ENCODE peak calls at places on chromosomes 3 and 15, in ten cellular contexts. H, Y, A, V, X, R, S, M, W and Z are unnamed samples. For H3K4me1, the result is how much of the 10 kb centered on the place peaks cover.

GRCh38 chr3:51963951-51964451 is 3.3 kb downstream of the PCBP4 start:
- DNase-seq in H (no peak), Y (peak), A (no peak), V (no peak), X (no peak), R (no peak), S (peak), M (no peak), W (no peak), Z (peak)

GRCh38 chr3:66592061-66592875 is 91.4 kb upstream of the LRIG1 start:
- DNase-seq in H (no peak), Y (no peak), A (no peak), V (no peak), X (no peak), R (peak), S (peak), M (no peak), W (no peak), Z (no peak)

GRCh38 chr3:69088033-69088432 is 3.3 kb downstream of the ARL6IP5 start:
- DNase-seq in H (no peak), Y (no peak), A (no peak), V (peak), X (no peak), R (peak), S (no peak), M (no peak), W (no peak), Z (no peak)

GRCh38 chr3:173140986-173141385 is at the start of gene SPATA16:
- DNase-seq in H (no peak), Y (no peak), A (no peak), V (no peak), X (no peak), R (no peak), S (peak), M (no peak), W (no peak), Z (peak)

GRCh38 chr15:66124626-66125025 is 128.9 kb downstream of the MEGF11 start:
- DNase-seq in H (no peak), Y (no peak), A (no peak), V (no peak), X (no peak), R (no peak), S (no peak), M (no peak), W (no peak), Z (no peak)

GRCh38 chr15:59794229-59794886 is 105.2 kb upstream of the BNIP2 start:
- DNase-seq in H (no peak), Y (no peak), A (no peak), V (no peak), X (no peak), R (no peak), S (no peak), M (no peak), W (no peak), Z (no peak)

GRCh38 chr3:183815951-183816475 is 9.4 kb downstream of the MAP6D1 start:
- DNase-seq in H (no peak), Y (no peak), A (no peak), V (no peak), X (no peak), R (no peak), S (no peak), M (no peak), W (no peak), Z (no peak)

GRCh38 chr3:14605070-14605469 is 46.5 kb upstream of the CCDC174 start:
- DNase-seq in H (no peak), Y (no peak), A (no peak), V (no peak), X (no peak), R (peak), S (no peak), M (no peak), W (no peak), Z (no peak)

GRCh38 chr3:16738451-16738850 is 133.2 kb upstream of the DAZL start:
- DNase-seq in H (no peak), Y (no peak), A (no peak), V (no peak), X (no peak), R (no peak), S (no peak), M (no peak), W (no peak), Z (no peak)

GRCh38 chr3:128487813-128488635 is 5.0 kb downstream of the GATA2 start:
- DNase-seq in H (no peak), Y (peak), A (peak), V (peak), X (peak), R (peak), S (peak), M (peak), W (peak), Z (peak)

GRCh38 chr15:68652141-68652540 is 73.3 kb downstream of the CORO2B start:
- DNase-seq in H (no peak), Y (peak), A (peak), V (no peak), X (peak), R (no peak), S (no peak), M (no peak), W (no peak), Z (no peak)

GRCh38 chr3:122103821-122104514 is 48.8 kb downstream of the CD86 start:
- DNase-seq in H (no peak), Y (no peak), A (no peak), V (no peak), X (no peak), R (no peak), S (no peak), M (no peak), W (no peak), Z (no peak)

GRCh38 chr3:30644615-30645014 is 38.2 kb downstream of the TGFBR2 start:
- DNase-seq in H (no peak), Y (no peak), A (peak), V (no peak), X (no peak), R (peak), S (no peak), M (no peak), W (peak), Z (no peak)

GRCh38 chr3:126373682-126374601 is 16.7 kb upstream of the KLF15 start:
- DNase-seq in H (no peak), Y (no peak), A (no peak), V (no peak), X (no peak), R (peak), S (no peak), M (no peak), W (no peak), Z (no peak)

GRCh38 chr3:43024183-43024865 is 45.2 kb downstream of the GASK1A start:
- DNase-seq in H (no peak), Y (no peak), A (no peak), V (no peak), X (no peak), R (no peak), S (no peak), M (no peak), W (no peak), Z (no peak)

GRCh38 chr15:75170711-75171341 is 30.9 kb upstream of the C15orf39 start:
- DNase-seq in H (no peak), Y (no peak), A (no peak), V (peak), X (no peak), R (no peak), S (no peak), M (no peak), W (no peak), Z (no peak)

GRCh38 chr3:172877011-172877410 is 126.5 kb downstream of the ECT2 start:
- DNase-seq in H (no peak), Y (no peak), A (no peak), V (no peak), X (no peak), R (no peak), S (peak), M (no peak), W (no peak), Z (no peak)

GRCh38 chr15:95857124-95857757 is 473.3 kb upstream of the NR2F2 start:
- DNase-seq in H (no peak), Y (no peak), A (no peak), V (no peak), X (no peak), R (peak), S (no peak), M (no peak), W (no peak), Z (no peak)

GRCh38 chr3:171654809-171655208 is 155.5 kb downstream of the PLD1 start:
- DNase-seq in H (no peak), Y (no peak), A (peak), V (no peak), X (peak), R (peak), S (no peak), M (no peak), W (peak), Z (no peak)

GRCh38 chr3:130825762-130826297 is 68.1 kb upstream of the ATP2C1 start:
- DNase-seq in H (no peak), Y (no peak), A (no peak), V (no peak), X (no peak), R (no peak), S (no peak), M (no peak), W (no peak), Z (no peak)

GRCh38 chr15:77664428-77664827 is 31.7 kb upstream of the LINGO1 start:
- DNase-seq in H (no peak), Y (no peak), A (no peak), V (no peak), X (no peak), R (no peak), S (peak), M (no peak), W (no peak), Z (no peak)

GRCh38 chr3:195385526-195385925 is 57.3 kb downstream of the ACAP2 start:
- DNase-seq in H (no peak), Y (no peak), A (no peak), V (peak), X (no peak), R (peak), S (peak), M (no peak), W (no peak), Z (no peak)

GRCh38 chr3:191802671-191803070 is 341.7 kb downstream of the PYDC2 start:
- DNase-seq in H (no peak), Y (no peak), A (no peak), V (no peak), X (no peak), R (no peak), S (no peak), M (no peak), W (no peak), Z (no peak)

GRCh38 chr3:99780749-99781148 is 36.9 kb upstream of the CMSS1 start:
- DNase-seq in H (no peak), Y (no peak), A (no peak), V (no peak), X (no peak), R (no peak), S (no peak), M (no peak), W (no peak), Z (no peak)

GRCh38 chr3:195010551-195011100 is 260.3 kb downstream of the XXYLT1 start:
- DNase-seq in H (no peak), Y (no peak), A (no peak), V (no peak), X (no peak), R (no peak), S (no peak), M (no peak), W (no peak), Z (peak)

GRCh38 chr3:112642912-112643506 is 2.1 kb upstream of the CCDC80 start:
- DNase-seq in H (no peak), Y (peak), A (peak), V (peak), X (peak), R (peak), S (peak), M (peak), W (peak), Z (peak)
- H3K27ac ChIP-seq in H (peak), Y (peak), A (peak), V (peak), X (peak), R (peak), S (no peak), M (no peak), W (no peak), Z (no peak)

GRCh38 chr3:48464713-48465221 is 18.2 kb downstream of the ATRIP start:
- DNase-seq in H (no peak), Y (no peak), A (no peak), V (no peak), X (peak), R (no peak), S (no peak), M (peak), W (no peak), Z (no peak)

GRCh38 chr3:48466386-48467109 is 20.0 kb downstream of the ATRIP start:
- DNase-seq in H (no peak), Y (peak), A (peak), V (no peak), X (peak), R (no peak), S (no peak), M (peak), W (no peak), Z (no peak)

GRCh38 chr3:48465237-48465530 is 18.6 kb downstream of the ATRIP start:
- DNase-seq in H (no peak), Y (no peak), A (no peak), V (no peak), X (no peak), R (no peak), S (no peak), M (no peak), W (no peak), Z (no peak)

GRCh38 chr3:48467110-48467454 is 20.5 kb downstream of the ATRIP start:
- DNase-seq in H (no peak), Y (peak), A (no peak), V (no peak), X (no peak), R (no peak), S (no peak), M (no peak), W (no peak), Z (no peak)

DNA sequence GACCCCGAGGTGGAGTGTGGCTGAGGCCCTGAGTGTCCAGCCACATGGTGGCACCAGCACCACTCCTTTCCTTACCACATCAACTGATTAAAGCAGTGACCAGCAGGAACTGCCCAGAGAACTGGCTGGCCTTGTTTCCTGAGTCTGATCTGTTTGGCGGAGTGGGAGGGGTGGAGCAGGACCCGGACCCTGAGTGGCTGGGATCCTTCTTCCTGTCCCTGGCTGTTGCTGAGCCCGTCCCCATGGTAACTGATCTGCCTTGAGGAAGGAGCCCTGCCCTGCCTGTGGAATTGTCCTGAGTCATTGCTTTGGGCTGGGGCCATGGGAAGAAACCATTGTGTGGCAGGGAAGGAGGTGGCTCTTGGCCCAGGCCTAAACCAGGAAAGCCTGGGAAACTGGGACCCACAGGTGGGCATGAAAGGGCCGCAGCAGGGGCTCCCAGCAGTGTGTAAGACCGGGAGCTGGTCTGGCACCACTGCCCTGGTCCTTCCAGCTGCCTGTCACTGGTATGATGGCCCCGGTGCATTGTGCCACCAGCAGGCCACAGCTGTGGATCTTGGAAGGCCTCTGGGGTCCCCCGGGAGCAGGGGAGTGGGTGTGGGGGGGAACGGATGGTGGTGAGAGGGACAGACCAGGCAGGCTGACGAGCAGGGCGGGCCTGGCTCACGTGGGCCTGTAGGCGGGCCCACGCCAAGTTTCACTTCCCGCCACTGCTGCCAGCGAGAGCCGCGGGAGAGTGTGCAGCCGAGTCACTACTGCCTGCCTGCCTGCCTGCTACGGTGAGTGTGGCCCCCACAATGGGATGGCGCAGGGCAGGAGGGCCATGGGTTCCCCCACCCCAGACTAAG is 19.2 kb downstream of the ATRIP start:
- DNase-seq in H (peak), Y (peak), A (peak), V (peak), X (peak), R (peak), S (peak), M (peak), W (peak), Z (peak)
- H3K4me1 ChIP-seq in H (under half), Y (half or more), A (under half), V (under half), X (half or more), R (under half), S (under half), M (half or more), W (under half), Z (half or more)

GRCh38 chr15:51105430-51106016 is 10.8 kb upstream of the TNFAIP8L3 start:
- DNase-seq in H (no peak), Y (no peak), A (no peak), V (no peak), X (no peak), R (no peak), S (peak), M (no peak), W (no peak), Z (no peak)

GRCh38 chr15:51104512-51104911 is 9.8 kb upstream of the TNFAIP8L3 start:
- DNase-seq in H (no peak), Y (no peak), A (peak), V (no peak), X (peak), R (peak), S (no peak), M (no peak), W (peak), Z (no peak)

GRCh38 chr15:51110171-51110570 is 15.5 kb upstream of the TNFAIP8L3 start:
- DNase-seq in H (no peak), Y (no peak), A (no peak), V (no peak), X (no peak), R (no peak), S (no peak), M (no peak), W (no peak), Z (no peak)

GRCh38 chr15:51108933-51109550 is 14.3 kb upstream of the TNFAIP8L3 start:
- DNase-seq in H (no peak), Y (no peak), A (peak), V (no peak), X (no peak), R (peak), S (no peak), M (no peak), W (no peak), Z (no peak)

DNA sequence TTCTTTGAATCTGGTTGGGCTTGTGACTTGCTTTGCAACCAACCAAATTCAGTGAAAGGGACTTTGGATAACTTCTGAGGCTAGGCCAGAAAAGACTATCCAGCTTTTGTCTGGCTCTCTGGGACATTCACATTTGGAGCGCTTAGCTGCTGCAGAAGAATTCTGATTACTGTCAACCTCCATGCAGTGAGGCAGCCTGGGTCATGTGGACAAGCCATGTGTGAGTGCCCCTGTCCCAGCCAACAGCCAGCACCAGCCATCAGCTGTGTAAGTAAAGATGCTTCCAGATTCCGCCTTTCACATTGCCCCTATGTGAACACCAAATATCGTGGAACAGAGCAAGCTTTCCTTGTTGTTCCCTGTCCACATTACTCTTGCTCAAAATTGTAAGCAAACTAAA is 12.9 kb upstream of the TNFAIP8L3 start:
- DNase-seq in H (no peak), Y (no peak), A (no peak), V (no peak), X (no peak), R (no peak), S (no peak), M (no peak), W (no peak), Z (no peak)
- TF ChIP-seq CTCF in H (no peak), Y (no peak), A (no peak), V (no peak), X (no peak), R (no peak), S (no peak), M (no peak), W (no peak), Z (no peak)

GRCh38 chr3:143847787-143848631 is at the start of gene SLC9A9:
- DNase-seq in H (no peak), Y (no peak), A (peak), V (no peak), X (peak), R (peak), S (peak), M (peak), W (peak), Z (peak)
- H3K27ac ChIP-seq in H (peak), Y (no peak), A (peak), V (no peak), X (peak), R (peak), S (peak), M (peak), W (peak), Z (peak)

GRCh38 chr15:31298707-31299172 is 27.9 kb upstream of the KLF13 start:
- DNase-seq in H (no peak), Y (no peak), A (no peak), V (no peak), X (no peak), R (no peak), S (no peak), M (no peak), W (no peak), Z (peak)
- H3K4me1 ChIP-seq in H (under half), Y (half or more), A (under half), V (under half), X (under half), R (under half), S (under half), M (under half), W (under half), Z (under half)

GRCh38 chr15:48644827-48645557 is 517 bp downstream of the FBN1 start:
- DNase-seq in H (no peak), Y (peak), A (peak), V (no peak), X (peak), R (peak), S (peak), M (peak), W (no peak), Z (peak)

GRCh38 chr15:48650931-48651330 is 5.4 kb upstream of the FBN1 start:
- DNase-seq in H (no peak), Y (no peak), A (no peak), V (no peak), X (no peak), R (no peak), S (no peak), M (no peak), W (no peak), Z (no peak)

GRCh38 chr15:48646364-48646763 is 855 bp upstream of the FBN1 start:
- DNase-seq in H (no peak), Y (no peak), A (no peak), V (no peak), X (no peak), R (no peak), S (peak), M (no peak), W (no peak), Z (no peak)

GRCh38 chr15:48645558-48646330 is at the start of gene FBN1:
- DNase-seq in H (no peak), Y (peak), A (peak), V (no peak), X (peak), R (peak), S (peak), M (peak), W (peak), Z (peak)

DNA sequence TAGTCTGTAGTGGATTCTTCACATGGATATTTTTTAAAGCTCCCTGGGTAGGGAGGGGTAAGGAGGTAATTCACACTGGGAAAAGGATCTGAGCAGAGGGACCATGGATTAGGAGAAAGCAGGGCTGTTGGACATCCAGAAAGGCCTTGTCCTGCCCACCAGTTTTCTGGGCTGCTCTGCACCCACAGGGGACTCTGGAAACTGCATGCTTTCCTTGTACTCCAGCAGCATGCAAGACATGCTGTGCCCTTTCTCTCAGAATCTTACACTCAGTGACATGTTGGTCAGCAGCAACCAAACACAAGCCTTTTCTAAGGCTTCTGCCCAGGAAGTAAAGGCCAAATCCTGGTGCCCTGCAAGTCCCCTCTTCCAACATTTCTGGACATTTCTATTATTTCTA is 2.5 kb upstream of the FBN1 start:
- DNase-seq in H (no peak), Y (peak), A (no peak), V (no peak), X (no peak), R (peak), S (peak), M (no peak), W (no peak), Z (no peak)
- TF ChIP-seq CTCF in H (no peak), Y (peak), A (no peak), V (no peak), X (no peak), R (peak), S (no peak), M (no peak), W (no peak), Z (no peak)

DNA sequence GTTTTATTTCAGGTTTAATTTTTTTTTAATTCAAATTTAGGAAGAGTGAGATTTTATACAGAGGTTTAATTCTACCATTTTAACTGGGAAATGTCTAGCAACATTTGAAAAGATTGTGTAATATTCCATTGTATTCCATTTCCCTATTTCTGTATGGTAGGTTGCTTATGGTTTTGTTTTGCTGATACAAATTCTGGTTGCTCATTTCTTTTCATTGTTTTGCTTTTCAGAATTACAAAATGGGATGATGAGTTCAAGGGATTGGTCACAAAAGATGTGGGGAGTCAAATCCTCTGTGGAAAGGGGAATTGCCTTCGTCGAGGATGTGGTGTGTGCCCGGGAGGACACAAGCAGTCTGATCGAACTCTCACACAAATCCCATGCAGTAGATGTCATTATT is 18.3 kb downstream of the SLCO3A1 start:
- DNase-seq in H (no peak), Y (no peak), A (no peak), V (no peak), X (no peak), R (no peak), S (no peak), M (no peak), W (no peak), Z (no peak)
- H3K27ac ChIP-seq in H (peak), Y (no peak), A (no peak), V (no peak), X (no peak), R (no peak), S (no peak), M (peak), W (no peak), Z (peak)